ENCODE peak calls at places on chromosomes 7 and 10, in eight cellular contexts. N is pancreas, D is omental fat pad, U is nephron progenitor cell, B is A549, V is WTC11, J is H1, S is mesothelial cell of epicardium. W is an unnamed sample.

GRCh38 chr7:73437091-73437490 is 3.5 kb downstream of the FZD9 start:
- DNase-seq in N (no peak), D (no peak), U (no peak), B (no peak), V (no peak), J (no peak), S (no peak), W (no peak)

GRCh38 chr7:109821156-109821555 is 1251.5 kb downstream of the DNAJB9 start:
- DNase-seq in N (no peak), D (no peak), U (no peak), B (no peak), V (no peak), J (no peak), S (no peak), W (no peak)

GRCh38 chr10:784759-785538 is 95.5 kb upstream of the DIP2C start:
- DNase-seq in N (peak; percentile 90), D (no peak), U (peak; percentile 68), B (peak; percentile 54), V (peak; percentile 37), J (no peak), S (no peak), W (no peak)

GRCh38 chr10:3692331-3692860 is 92.6 kb downstream of the KLF6 start:
- DNase-seq in N (no peak), D (no peak), U (no peak), B (no peak), V (no peak), J (no peak), S (no peak), W (no peak)

GRCh38 chr7:101618207-101618839 is 10.8 kb downstream of the MYL10 start:
- DNase-seq in N (no peak), D (no peak), U (no peak), B (no peak), V (no peak), J (no peak), S (no peak), W (no peak)

GRCh38 chr10:70584366-70584765 is 18.2 kb downstream of the PRF1 start:
- DNase-seq in N (no peak), D (no peak), U (no peak), B (no peak), V (no peak), J (no peak), S (no peak), W (no peak)

GRCh38 chr7:76062254-76062653 is 14.3 kb downstream of the MDH2 start:
- DNase-seq in N (no peak), D (no peak), U (no peak), B (no peak), V (no peak), J (no peak), S (no peak), W (no peak)

GRCh38 chr10:30765022-30765610 is 135.6 kb upstream of the LYZL2 start:
- DNase-seq in N (no peak), D (no peak), U (no peak), B (no peak), V (no peak), J (no peak), S (no peak), W (no peak)

GRCh38 chr10:48659790-48660189 is 24.9 kb upstream of the WDFY4 start:
- DNase-seq in N (no peak), D (no peak), U (no peak), B (no peak), V (no peak), J (no peak), S (no peak), W (no peak)

GRCh38 chr10:117004627-117005453 is at the start of gene SHTN1:
- DNase-seq in N (peak; percentile 98), D (peak; percentile 25), U (peak; percentile 66), B (peak; percentile 75), V (peak; percentile 65), J (peak; percentile 31), S (peak; percentile 69), W (peak; percentile 28)

GRCh38 chr10:8691498-8692017 is 637.1 kb downstream of the GATA3 start:
- DNase-seq in N (no peak), D (no peak), U (no peak), B (no peak), V (no peak), J (no peak), S (no peak), W (no peak)

GRCh38 chr7:41116817-41117216 is 586.1 kb downstream of the INHBA start:
- DNase-seq in N (no peak), D (no peak), U (no peak), B (no peak), V (no peak), J (no peak), S (no peak), W (no peak)

GRCh38 chr7:95691464-95691863 is 80.9 kb upstream of the DYNC1I1 start:
- DNase-seq in N (no peak), D (no peak), U (no peak), B (no peak), V (no peak), J (no peak), S (no peak), W (no peak)

GRCh38 chr7:2114052-2114451 is 118.7 kb downstream of the MAD1L1 start:
- DNase-seq in N (no peak), D (no peak), U (no peak), B (no peak), V (no peak), J (no peak), S (no peak), W (no peak)

DNA sequence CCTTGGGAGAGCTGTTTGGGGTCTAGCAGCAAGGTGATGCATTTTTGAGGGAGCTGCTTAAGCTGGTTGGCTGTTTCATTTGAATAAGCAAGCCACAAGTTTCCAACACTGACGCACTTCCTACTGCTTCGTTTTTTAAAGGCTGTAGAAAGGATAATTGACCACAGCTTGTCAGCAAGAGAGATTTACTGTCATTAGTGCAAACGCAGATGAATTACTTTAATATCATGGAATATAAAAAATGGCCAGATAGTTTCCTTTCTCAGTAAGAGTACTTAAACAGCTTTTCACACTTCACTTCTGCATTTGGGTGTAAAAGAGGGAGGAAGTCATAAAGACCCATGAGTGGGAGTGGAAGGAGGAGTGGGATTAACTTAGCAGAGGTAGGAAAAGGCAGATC is 61.5 kb downstream of the FZD1 start:
- DNase-seq in N (no peak), D (no peak), U (no peak), B (no peak), V (no peak), J (no peak), S (no peak), W (no peak)
- TF ChIP-seq CTCF in N (no peak), D (no peak), U (no peak), B (no peak), V (no peak), J (no peak), S (no peak), W (no peak)

GRCh38 chr7:116728413-116728812 is 56.4 kb downstream of the MET start:
- DNase-seq in N (no peak), D (no peak), U (no peak), B (no peak), V (no peak), J (no peak), S (no peak), W (no peak)
- TF ChIP-seq CTCF in N (no peak), D (no peak), U (no peak), B (no peak), V (no peak), J (no peak), S (no peak), W (no peak)

GRCh38 chr10:12184165-12184564 is 11.5 kb downstream of the NUDT5 start:
- DNase-seq in N (no peak), D (no peak), U (no peak), B (no peak), V (no peak), J (no peak), S (no peak), W (no peak)

GRCh38 chr10:12181065-12181775 is 14.5 kb downstream of the NUDT5 start:
- DNase-seq in N (no peak), D (no peak), U (no peak), B (no peak), V (no peak), J (no peak), S (no peak), W (no peak)

GRCh38 chr10:12179616-12180015 is 16.1 kb downstream of the NUDT5 start:
- DNase-seq in N (no peak), D (no peak), U (no peak), B (no peak), V (no peak), J (no peak), S (no peak), W (no peak)

GRCh38 chr10:12177642-12178041 is 18.0 kb downstream of the NUDT5 start:
- DNase-seq in N (no peak), D (no peak), U (no peak), B (no peak), V (no peak), J (no peak), S (no peak), W (no peak)

DNA sequence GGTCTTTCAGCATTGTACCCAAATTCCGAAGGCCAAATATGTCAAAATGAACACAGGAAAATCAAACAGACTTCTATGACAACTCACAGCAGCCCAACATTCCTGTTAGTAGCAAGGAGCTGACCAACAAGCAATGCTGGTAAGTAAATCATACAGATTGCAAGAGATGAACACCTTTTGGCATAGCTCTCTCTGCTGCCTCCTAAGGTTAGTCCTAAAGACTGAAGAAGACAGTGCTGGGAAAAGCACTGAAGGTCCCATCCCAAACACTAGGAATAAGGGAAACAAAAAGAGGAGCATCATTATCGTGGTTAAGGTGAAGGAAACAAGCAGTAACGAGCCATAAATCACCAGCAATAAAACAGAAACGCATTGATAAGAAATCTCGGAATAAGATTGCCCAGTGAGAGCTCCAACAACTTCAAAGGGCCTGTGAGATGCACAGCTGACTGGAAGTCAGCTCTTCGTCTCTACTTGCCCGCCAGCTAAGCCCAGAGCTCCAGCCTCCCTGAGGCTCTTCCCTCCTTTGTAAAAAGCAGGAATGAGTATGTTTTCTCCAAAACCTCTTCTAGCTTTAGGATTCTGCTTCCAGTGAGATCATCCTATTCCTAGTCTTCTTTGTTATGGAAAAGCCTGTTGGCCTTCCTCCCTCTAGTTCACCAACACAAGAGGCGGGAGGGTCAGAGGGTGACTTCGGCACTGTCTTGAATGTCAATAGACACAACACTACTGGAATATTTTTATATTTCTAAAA is 15.3 kb downstream of the NUDT5 start:
- DNase-seq in N (no peak), D (no peak), U (no peak), B (no peak), V (peak; percentile 17), J (peak; percentile 23), S (no peak), W (no peak)
- TF ChIP-seq CTCF in N (no peak), D (no peak), U (no peak), B (no peak), V (no peak), J (no peak), S (no peak), W (no peak)

DNA sequence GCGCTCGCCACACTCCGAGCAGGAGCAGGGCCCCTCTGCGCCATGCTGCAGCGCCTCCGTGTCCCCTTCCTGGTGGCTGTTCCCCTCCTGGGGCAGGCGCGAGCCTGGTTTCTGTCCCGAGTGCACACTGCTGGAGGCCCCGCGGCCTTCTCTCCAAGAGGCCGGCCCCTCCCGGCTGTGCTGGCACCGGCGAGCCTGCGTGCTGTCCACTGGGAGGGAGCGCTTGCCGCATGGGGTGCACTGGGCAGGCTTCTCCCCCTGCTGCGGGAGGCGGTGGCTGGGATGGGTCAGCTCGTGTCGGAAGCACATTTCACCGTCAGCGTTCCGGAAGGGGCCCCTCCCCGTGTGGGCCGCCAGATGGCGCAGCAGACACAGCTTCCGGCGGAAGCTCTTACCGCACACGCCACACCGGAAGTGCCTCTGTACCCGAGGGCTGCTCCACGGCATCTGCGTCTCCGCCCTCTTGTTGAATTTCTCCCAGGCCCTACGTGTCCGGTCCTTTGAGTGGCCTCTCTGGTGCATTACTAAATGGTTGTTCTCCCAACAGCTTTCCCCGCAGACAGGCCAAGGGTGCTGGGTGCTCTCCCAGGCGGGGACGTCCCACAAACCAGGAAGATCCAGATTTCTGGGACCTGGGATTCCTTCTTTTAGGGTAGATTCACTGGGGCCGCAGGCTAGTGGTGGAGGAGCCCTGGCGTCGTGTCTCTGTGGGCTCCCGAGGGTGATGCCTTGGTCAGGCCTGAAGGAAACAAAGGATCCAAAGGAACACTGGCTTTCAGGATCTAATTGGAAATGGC is 18.7 kb downstream of the ZNF786 start:
- DNase-seq in N (peak; percentile 54), D (no peak), U (peak; percentile 62), B (peak; percentile 31), V (peak; percentile 88), J (peak; percentile 81), S (no peak), W (no peak)
- TF ChIP-seq CTCF in N (no peak), D (no peak), U (peak; percentile 57), B (peak; percentile 41), V (peak; percentile 71), J (peak; percentile 86), S (peak; percentile 50), W (no peak)

W was measured in tibial nerve.